ENCODE peak calls at places on chromosomes 3 and 15, in five cellular contexts. Y is ecto neural progenitor cell, P is transverse colon, Z is HEK293T, B is pancreas. A is an unnamed sample.

GRCh38 chr15:82572986-82573385 is 32.7 kb upstream of the RPS17 start:
- DNase-seq in Z (no peak), B (no peak), P (no peak), Y (no peak), A (no peak)

GRCh38 chr15:71811752-71812735 is 1.7 kb downstream of the NR2E3 start:
- DNase-seq in P (no peak), Z (no peak), B (peak), Y (no peak), A (no peak)

GRCh38 chr3:24981924-24982323 is 446.1 kb upstream of the RARB start:
- DNase-seq in P (no peak), Y (no peak), B (no peak), Z (no peak), A (no peak)

GRCh38 chr15:92667291-92667904 is 11.8 kb upstream of the FAM174B start:
- DNase-seq in Y (peak), Z (no peak), P (no peak), B (no peak), A (peak)

GRCh38 chr3:195081242-195081963 is 189.6 kb downstream of the XXYLT1 start:
- DNase-seq in Y (no peak), P (no peak), Z (no peak), B (no peak), A (no peak)

GRCh38 chr15:74723754-74724334 is 1.5 kb downstream of the CYP1A1 start:
- DNase-seq in B (no peak), P (no peak), Y (no peak), Z (peak), A (no peak)

GRCh38 chr3:163622384-163622783 is 1455.9 kb downstream of the SI start:
- DNase-seq in B (no peak), P (no peak), Z (peak), Y (peak), A (no peak)

GRCh38 chr3:134359121-134360010 is 14.9 kb downstream of the AMOTL2 start:
- DNase-seq in B (no peak), P (no peak), Z (no peak), Y (no peak), A (no peak)

GRCh38 chr3:42010530-42010929 is 48.6 kb upstream of the ULK4 start:
- DNase-seq in Z (no peak), B (no peak), Y (no peak), P (peak), A (no peak)

GRCh38 chr15:48440084-48440483 is 108.9 kb downstream of the DUT start:
- DNase-seq in Z (no peak), P (no peak), B (no peak), Y (peak), A (no peak)

GRCh38 chr15:70132571-70132970 is 34.9 kb upstream of the TLE3 start:
- DNase-seq in P (no peak), Y (no peak), Z (no peak), B (no peak), A (no peak)

GRCh38 chr3:177236704-177237103 is 39.4 kb upstream of the TBL1XR1 start:
- DNase-seq in Y (no peak), Z (no peak), B (no peak), P (no peak), A (no peak)

GRCh38 chr15:63487076-63487757 is 17.2 kb upstream of the USP3 start:
- DNase-seq in Z (peak), B (peak), P (peak), Y (peak), A (no peak)

GRCh38 chr3:34268032-34268760 is 469.8 kb downstream of the PDCD6IP start:
- DNase-seq in Y (no peak), B (no peak), Z (no peak), P (no peak), A (no peak)

GRCh38 chr15:97101572-97101971 is 771.1 kb downstream of the NR2F2 start:
- DNase-seq in Y (no peak), P (no peak), B (no peak), Z (no peak), A (no peak)

GRCh38 chr15:91385301-91385700 is 285.2 kb downstream of the SV2B start:
- DNase-seq in Y (no peak), Z (no peak), P (no peak), B (no peak), A (no peak)

GRCh38 chr3:57354768-57355167 is 62.3 kb upstream of the ASB14 start:
- DNase-seq in Y (no peak), Z (no peak), B (no peak), P (no peak), A (no peak)

GRCh38 chr3:46995901-46996562 is 16.6 kb downstream of the NBEAL2 start:
- DNase-seq in P (no peak), Z (no peak), Y (no peak), B (peak), A (no peak)

GRCh38 chr15:31733424-31733823 is 296.9 kb upstream of the CHRNA7 start:
- DNase-seq in Z (no peak), P (no peak), B (no peak), Y (no peak), A (no peak)

GRCh38 chr3:16307832-16308531 is 43.0 kb downstream of the OXNAD1 start:
- DNase-seq in P (no peak), Z (no peak), Y (no peak), B (no peak), A (no peak)

GRCh38 chr3:141452773-141453172 is 34.1 kb upstream of the RASA2 start:
- DNase-seq in P (no peak), Y (no peak), B (no peak), Z (no peak), A (no peak)

GRCh38 chr3:42979044-42979962 is at the start of gene GASK1A:
- DNase-seq in Y (peak), P (peak), B (peak), Z (peak), A (no peak)

GRCh38 chr15:51796777-51797474 is 32.5 kb upstream of the TMOD3 start:
- DNase-seq in P (no peak), Y (no peak), Z (no peak), B (no peak), A (no peak)

GRCh38 chr15:68484696-68485400 is 52.9 kb upstream of the ITGA11 start:
- DNase-seq in Z (no peak), Y (no peak), P (no peak), B (no peak), A (no peak)

GRCh38 chr15:37083610-37084009 is 16.7 kb downstream of the MEIS2 start:
- DNase-seq in B (no peak), P (no peak), Y (no peak), Z (no peak), A (no peak)

GRCh38 chr15:85302271-85302670 is 78.1 kb upstream of the AKAP13 start:
- DNase-seq in P (no peak), B (no peak), Z (no peak), Y (no peak), A (no peak)

GRCh38 chr3:120244834-120245225 is 40.2 kb downstream of the GPR156 start:
- DNase-seq in P (no peak), B (no peak), Y (peak), Z (no peak), A (no peak)

GRCh38 chr3:184719709-184720108 is 7.8 kb upstream of the MAGEF1 start:
- DNase-seq in Y (no peak), B (no peak), P (no peak), Z (no peak), A (no peak)

GRCh38 chr15:88804257-88804656 is 1.0 kb downstream of the ACAN start:
- DNase-seq in B (no peak), P (no peak), Z (no peak), Y (no peak), A (no peak)

GRCh38 chr3:121750087-121750415 is 510 bp upstream of the GOLGB1 start:
- DNase-seq in Z (no peak), P (no peak), B (no peak), Y (no peak), A (no peak)

GRCh38 chr3:154598166-154598565 is 168.2 kb upstream of the GPR149 start:
- DNase-seq in Y (no peak), P (no peak), B (no peak), Z (no peak), A (no peak)

GRCh38 chr15:36109943-36110658 is 469.3 kb upstream of the CDIN1 start:
- DNase-seq in P (no peak), Z (no peak), Y (no peak), B (no peak), A (no peak)

GRCh38 chr3:163939926-163940325 is 1138.4 kb downstream of the SI start:
- DNase-seq in B (no peak), Z (peak), Y (no peak), P (no peak), A (no peak)

GRCh38 chr3:184786271-184787010 is 25.5 kb upstream of the VPS8 start:
- DNase-seq in Y (no peak), B (no peak), Z (no peak), P (peak), A (no peak)

GRCh38 chr15:75731248-75732100 is 18.8 kb upstream of the CSPG4 start:
- DNase-seq in Z (no peak), B (no peak), Y (no peak), P (no peak), A (no peak)

GRCh38 chr15:101122806-101123205 is 129.0 kb downstream of the CHSY1 start:
- DNase-seq in B (no peak), P (no peak), Y (no peak), Z (no peak), A (no peak)

GRCh38 chr3:50204052-50204803 is 843 bp upstream of the SLC38A3 start:
- DNase-seq in Z (no peak), P (no peak), B (no peak), Y (no peak), A (no peak)

GRCh38 chr3:8658326-8659212 is 14.0 kb upstream of the SSUH2 start:
- DNase-seq in P (peak), Y (no peak), Z (no peak), B (peak), A (no peak)

GRCh38 chr3:197952440-197952839 is 2.5 kb downstream of the RPL35A start:
- DNase-seq in Y (no peak), P (no peak), Z (no peak), B (no peak), A (no peak)